ENCODE peak calls at places on chromosomes 4 and X, in seven cellular contexts. N, W, B, T, M, U and R are unnamed samples.

GRCh38 chr4:74320559-74321118 is 12.4 kb downstream of the EPGN start:
- DNase-seq in B (no peak), T (peak; percentile 12), U (peak; percentile 87), N (peak; percentile 73), W (peak; percentile 42), M (no peak), R (peak; percentile 76)

GRCh38 chrX:150236304-150236703 is 126.8 kb upstream of the MAMLD1 start:
- DNase-seq in M (peak; percentile 37), T (no peak), W (no peak), U (no peak), B (no peak), N (no peak), R (no peak)

GRCh38 chr4:61309616-61310015 is 109.5 kb downstream of the ADGRL3 start:
- DNase-seq in W (no peak), B (no peak), T (no peak), N (no peak), U (no peak), M (no peak), R (no peak)

GRCh38 chrX:8341814-8342590 is 122.6 kb upstream of the VCX3B start:
- DNase-seq in U (no peak), N (no peak), W (no peak), M (no peak), T (no peak), B (no peak), R (no peak)

GRCh38 chrX:10971176-10971575 is 140.0 kb upstream of the HCCS start:
- DNase-seq in N (no peak), W (no peak), T (no peak), M (no peak), U (no peak), B (no peak), R (no peak)

GRCh38 chr4:39616651-39617050 is 22.0 kb downstream of the SMIM14 start:
- DNase-seq in W (no peak), U (peak; percentile 67), N (no peak), M (no peak), T (no peak), B (no peak), R (no peak)

GRCh38 chr4:144689125-144689524 is 43.2 kb downstream of the HHIP start:
- DNase-seq in W (no peak), N (no peak), M (no peak), U (no peak), B (no peak), T (no peak), R (no peak)

GRCh38 chr4:113106076-113106475 is 56.6 kb downstream of the ANK2 start:
- DNase-seq in B (no peak), U (peak; percentile 54), W (peak; percentile 5), T (no peak), N (peak; percentile 2), M (no peak), R (peak; percentile 23)

GRCh38 chr4:89173336-89174090 is 62.2 kb downstream of the TIGD2 start:
- DNase-seq in N (no peak), U (peak; percentile 26), W (no peak), B (no peak), T (no peak), M (no peak), R (no peak)